ENCODE peak calls at places on chromosome 11, in seven cellular contexts. One of them, this sample, is unnamed.
A peak's percentile ranks its signal among the peaks of the same experiment; 100 is the strongest.

GRCh38 chr11:32895471-32895870 is 2.9 kb downstream of the QSER1 start:
- DNase-seq in activated gamma-delta T cell treated with Interleukin-2 at 50 U/mL for 16 hours: no peak
- DNase-seq in progenitor cell of endocrine pancreas: no peak
- DNase-seq in effector memory CD8-positive, alpha-beta T cell: no peak
- DNase-seq in AG04449: no peak
- DNase-seq in activated naive CD4-positive, alpha-beta T cell treated with Interleukin-2 at 50 U/mL for 16 hours: no peak
- DNase-seq in ovary: no peak
- DNase-seq in this sample: no peak

GRCh38 chr11:26764825-26765224 is 43.0 kb upstream of the SLC5A12 start:
- DNase-seq in activated gamma-delta T cell treated with Interleukin-2 at 50 U/mL for 16 hours: no peak
- DNase-seq in progenitor cell of endocrine pancreas: no peak
- DNase-seq in effector memory CD8-positive, alpha-beta T cell: no peak
- DNase-seq in AG04449: no peak
- DNase-seq in activated naive CD4-positive, alpha-beta T cell treated with Interleukin-2 at 50 U/mL for 16 hours: no peak
- DNase-seq in ovary: no peak
- DNase-seq in this sample: no peak

GRCh38 chr11:19846654-19847330 is 134.2 kb downstream of the NAV2 start:
- DNase-seq in activated gamma-delta T cell treated with Interleukin-2 at 50 U/mL for 16 hours: no peak
- DNase-seq in progenitor cell of endocrine pancreas: no peak
- DNase-seq in effector memory CD8-positive, alpha-beta T cell: no peak
- DNase-seq in AG04449: no peak
- DNase-seq in activated naive CD4-positive, alpha-beta T cell treated with Interleukin-2 at 50 U/mL for 16 hours: no peak
- DNase-seq in ovary: peak; percentile 77
- DNase-seq in this sample: peak; percentile 5

GRCh38 chr11:119590651-119591308 is 138.2 kb downstream of the NECTIN1 start:
- DNase-seq in activated gamma-delta T cell treated with Interleukin-2 at 50 U/mL for 16 hours: no peak
- DNase-seq in progenitor cell of endocrine pancreas: no peak
- DNase-seq in effector memory CD8-positive, alpha-beta T cell: no peak
- DNase-seq in AG04449: no peak
- DNase-seq in activated naive CD4-positive, alpha-beta T cell treated with Interleukin-2 at 50 U/mL for 16 hours: no peak
- DNase-seq in ovary: no peak
- DNase-seq in this sample: no peak

GRCh38 chr11:75706260-75706729 is 11.3 kb upstream of the MOGAT2 start:
- DNase-seq in activated gamma-delta T cell treated with Interleukin-2 at 50 U/mL for 16 hours: peak; percentile 64
- DNase-seq in progenitor cell of endocrine pancreas: peak; percentile 25
- DNase-seq in effector memory CD8-positive, alpha-beta T cell: peak; percentile 58
- DNase-seq in AG04449: no peak
- DNase-seq in activated naive CD4-positive, alpha-beta T cell treated with Interleukin-2 at 50 U/mL for 16 hours: peak; percentile 63
- DNase-seq in ovary: peak; percentile 38
- DNase-seq in this sample: peak; percentile 69

GRCh38 chr11:110305169-110306018 is 9.0 kb upstream of the RDX start:
- DNase-seq in activated gamma-delta T cell treated with Interleukin-2 at 50 U/mL for 16 hours: no peak
- DNase-seq in progenitor cell of endocrine pancreas: no peak
- DNase-seq in effector memory CD8-positive, alpha-beta T cell: no peak
- DNase-seq in AG04449: no peak
- DNase-seq in activated naive CD4-positive, alpha-beta T cell treated with Interleukin-2 at 50 U/mL for 16 hours: no peak
- DNase-seq in ovary: no peak
- DNase-seq in this sample: no peak

GRCh38 chr11:11027271-11027670 is 169.4 kb upstream of the ZBED5 start:
- DNase-seq in activated gamma-delta T cell treated with Interleukin-2 at 50 U/mL for 16 hours: no peak
- DNase-seq in progenitor cell of endocrine pancreas: no peak
- DNase-seq in effector memory CD8-positive, alpha-beta T cell: no peak
- DNase-seq in AG04449: peak; percentile 59
- DNase-seq in activated naive CD4-positive, alpha-beta T cell treated with Interleukin-2 at 50 U/mL for 16 hours: no peak
- DNase-seq in ovary: no peak
- DNase-seq in this sample: no peak

GRCh38 chr11:3085052-3085451 is 27.8 kb upstream of the CARS1 start:
- DNase-seq in activated gamma-delta T cell treated with Interleukin-2 at 50 U/mL for 16 hours: no peak
- DNase-seq in progenitor cell of endocrine pancreas: no peak
- DNase-seq in effector memory CD8-positive, alpha-beta T cell: no peak
- DNase-seq in AG04449: no peak
- DNase-seq in activated naive CD4-positive, alpha-beta T cell treated with Interleukin-2 at 50 U/mL for 16 hours: no peak
- DNase-seq in ovary: no peak
- DNase-seq in this sample: no peak

GRCh38 chr11:134643115-134643514 is 231.1 kb upstream of the B3GAT1 start:
- DNase-seq in activated gamma-delta T cell treated with Interleukin-2 at 50 U/mL for 16 hours: no peak
- DNase-seq in progenitor cell of endocrine pancreas: no peak
- DNase-seq in effector memory CD8-positive, alpha-beta T cell: no peak
- DNase-seq in AG04449: no peak
- DNase-seq in activated naive CD4-positive, alpha-beta T cell treated with Interleukin-2 at 50 U/mL for 16 hours: no peak
- DNase-seq in ovary: no peak
- DNase-seq in this sample: no peak

GRCh38 chr11:69797737-69798528 is 21.3 kb downstream of the FGF3 start:
- DNase-seq in activated gamma-delta T cell treated with Interleukin-2 at 50 U/mL for 16 hours: no peak
- DNase-seq in progenitor cell of endocrine pancreas: no peak
- DNase-seq in effector memory CD8-positive, alpha-beta T cell: no peak
- DNase-seq in AG04449: no peak
- DNase-seq in activated naive CD4-positive, alpha-beta T cell treated with Interleukin-2 at 50 U/mL for 16 hours: no peak
- DNase-seq in ovary: no peak
- DNase-seq in this sample: no peak

GRCh38 chr11:116856423-116856822 is 19.0 kb upstream of the APOA1 start:
- DNase-seq in activated gamma-delta T cell treated with Interleukin-2 at 50 U/mL for 16 hours: no peak
- DNase-seq in progenitor cell of endocrine pancreas: no peak
- DNase-seq in effector memory CD8-positive, alpha-beta T cell: no peak
- DNase-seq in AG04449: no peak
- DNase-seq in activated naive CD4-positive, alpha-beta T cell treated with Interleukin-2 at 50 U/mL for 16 hours: no peak
- DNase-seq in ovary: no peak
- DNase-seq in this sample: no peak

GRCh38 chr11:48116843-48117242 is 99.8 kb upstream of the OR4B1 start:
- DNase-seq in activated gamma-delta T cell treated with Interleukin-2 at 50 U/mL for 16 hours: no peak
- DNase-seq in progenitor cell of endocrine pancreas: no peak
- DNase-seq in effector memory CD8-positive, alpha-beta T cell: no peak
- DNase-seq in AG04449: no peak
- DNase-seq in activated naive CD4-positive, alpha-beta T cell treated with Interleukin-2 at 50 U/mL for 16 hours: no peak
- DNase-seq in ovary: no peak
- DNase-seq in this sample: no peak

GRCh38 chr11:12175694-12176241 is 65.4 kb downstream of the MICAL2 start:
- DNase-seq in activated gamma-delta T cell treated with Interleukin-2 at 50 U/mL for 16 hours: no peak
- DNase-seq in progenitor cell of endocrine pancreas: no peak
- DNase-seq in effector memory CD8-positive, alpha-beta T cell: no peak
- DNase-seq in AG04449: peak; percentile 89
- DNase-seq in activated naive CD4-positive, alpha-beta T cell treated with Interleukin-2 at 50 U/mL for 16 hours: peak; percentile 13
- DNase-seq in ovary: no peak
- DNase-seq in this sample: no peak

GRCh38 chr11:41612415-41612814 is 153.0 kb upstream of the LRRC4C start:
- DNase-seq in activated gamma-delta T cell treated with Interleukin-2 at 50 U/mL for 16 hours: no peak
- DNase-seq in progenitor cell of endocrine pancreas: no peak
- DNase-seq in effector memory CD8-positive, alpha-beta T cell: no peak
- DNase-seq in AG04449: no peak
- DNase-seq in activated naive CD4-positive, alpha-beta T cell treated with Interleukin-2 at 50 U/mL for 16 hours: no peak
- DNase-seq in ovary: no peak
- DNase-seq in this sample: no peak

GRCh38 chr11:108914211-108914610 is 249.3 kb downstream of the DDX10 start:
- DNase-seq in activated gamma-delta T cell treated with Interleukin-2 at 50 U/mL for 16 hours: no peak
- DNase-seq in progenitor cell of endocrine pancreas: no peak
- DNase-seq in effector memory CD8-positive, alpha-beta T cell: no peak
- DNase-seq in AG04449: no peak
- DNase-seq in activated naive CD4-positive, alpha-beta T cell treated with Interleukin-2 at 50 U/mL for 16 hours: no peak
- DNase-seq in ovary: no peak
- DNase-seq in this sample: no peak

GRCh38 chr11:44628730-44629361 is 63.4 kb downstream of the CD82 start:
- DNase-seq in activated gamma-delta T cell treated with Interleukin-2 at 50 U/mL for 16 hours: no peak
- DNase-seq in progenitor cell of endocrine pancreas: no peak
- DNase-seq in effector memory CD8-positive, alpha-beta T cell: no peak
- DNase-seq in AG04449: no peak
- DNase-seq in activated naive CD4-positive, alpha-beta T cell treated with Interleukin-2 at 50 U/mL for 16 hours: peak; percentile 1
- DNase-seq in ovary: no peak
- DNase-seq in this sample: no peak

GRCh38 chr11:46277623-46278386 is at the start of gene CREB3L1:
- DNase-seq in activated gamma-delta T cell treated with Interleukin-2 at 50 U/mL for 16 hours: no peak
- DNase-seq in progenitor cell of endocrine pancreas: no peak
- DNase-seq in effector memory CD8-positive, alpha-beta T cell: no peak
- DNase-seq in AG04449: no peak
- DNase-seq in activated naive CD4-positive, alpha-beta T cell treated with Interleukin-2 at 50 U/mL for 16 hours: no peak
- DNase-seq in ovary: peak; percentile 44
- DNase-seq in this sample: no peak

GRCh38 chr11:81647374-81647773 is 1086.3 kb downstream of the FAM181B start:
- DNase-seq in activated gamma-delta T cell treated with Interleukin-2 at 50 U/mL for 16 hours: no peak
- DNase-seq in progenitor cell of endocrine pancreas: no peak
- DNase-seq in effector memory CD8-positive, alpha-beta T cell: no peak
- DNase-seq in AG04449: no peak
- DNase-seq in activated naive CD4-positive, alpha-beta T cell treated with Interleukin-2 at 50 U/mL for 16 hours: no peak
- DNase-seq in ovary: no peak
- DNase-seq in this sample: no peak

GRCh38 chr11:103892603-103893002 is 143.8 kb upstream of the DDI1 start:
- DNase-seq in activated gamma-delta T cell treated with Interleukin-2 at 50 U/mL for 16 hours: no peak
- DNase-seq in progenitor cell of endocrine pancreas: no peak
- DNase-seq in effector memory CD8-positive, alpha-beta T cell: no peak
- DNase-seq in AG04449: no peak
- DNase-seq in activated naive CD4-positive, alpha-beta T cell treated with Interleukin-2 at 50 U/mL for 16 hours: no peak
- DNase-seq in ovary: no peak
- DNase-seq in this sample: no peak

GRCh38 chr11:72232260-72233055 is 7.9 kb downstream of the INPPL1 start:
- DNase-seq in activated gamma-delta T cell treated with Interleukin-2 at 50 U/mL for 16 hours: no peak
- DNase-seq in progenitor cell of endocrine pancreas: no peak
- DNase-seq in effector memory CD8-positive, alpha-beta T cell: no peak
- DNase-seq in AG04449: no peak
- DNase-seq in activated naive CD4-positive, alpha-beta T cell treated with Interleukin-2 at 50 U/mL for 16 hours: no peak
- DNase-seq in ovary: no peak
- DNase-seq in this sample: no peak

GRCh38 chr11:118889796-118890195 is 6.1 kb downstream of the CXCR5 start:
- DNase-seq in activated gamma-delta T cell treated with Interleukin-2 at 50 U/mL for 16 hours: no peak
- DNase-seq in progenitor cell of endocrine pancreas: no peak
- DNase-seq in effector memory CD8-positive, alpha-beta T cell: no peak
- DNase-seq in AG04449: no peak
- DNase-seq in activated naive CD4-positive, alpha-beta T cell treated with Interleukin-2 at 50 U/mL for 16 hours: no peak
- DNase-seq in ovary: peak; percentile 27
- DNase-seq in this sample: peak; percentile 88

GRCh38 chr11:87223816-87224215 is 186.1 kb downstream of the TMEM135 start:
- DNase-seq in activated gamma-delta T cell treated with Interleukin-2 at 50 U/mL for 16 hours: no peak
- DNase-seq in progenitor cell of endocrine pancreas: no peak
- DNase-seq in effector memory CD8-positive, alpha-beta T cell: no peak
- DNase-seq in AG04449: no peak
- DNase-seq in activated naive CD4-positive, alpha-beta T cell treated with Interleukin-2 at 50 U/mL for 16 hours: no peak
- DNase-seq in ovary: no peak
- DNase-seq in this sample: no peak

GRCh38 chr11:19957301-19957985 is 202.8 kb downstream of the DBX1 start:
- DNase-seq in activated gamma-delta T cell treated with Interleukin-2 at 50 U/mL for 16 hours: no peak
- DNase-seq in progenitor cell of endocrine pancreas: no peak
- DNase-seq in effector memory CD8-positive, alpha-beta T cell: no peak
- DNase-seq in AG04449: no peak
- DNase-seq in activated naive CD4-positive, alpha-beta T cell treated with Interleukin-2 at 50 U/mL for 16 hours: no peak
- DNase-seq in ovary: no peak
- DNase-seq in this sample: no peak

GRCh38 chr11:104649002-104649401 is 249.3 kb downstream of the CASP12 start:
- DNase-seq in activated gamma-delta T cell treated with Interleukin-2 at 50 U/mL for 16 hours: no peak
- DNase-seq in progenitor cell of endocrine pancreas: no peak
- DNase-seq in effector memory CD8-positive, alpha-beta T cell: no peak
- DNase-seq in AG04449: no peak
- DNase-seq in activated naive CD4-positive, alpha-beta T cell treated with Interleukin-2 at 50 U/mL for 16 hours: no peak
- DNase-seq in ovary: no peak
- DNase-seq in this sample: no peak